ENCODE peak calls at places on chromosomes 16 and 17, in six cellular contexts. M, U, L, X, E and T are unnamed samples.

GRCh38 chr17:48457080-48457836 is 27.2 kb upstream of the SKAP1 start:
- DNase-seq in X (peak), L (peak), U (peak), E (peak), M (peak), T (peak)

GRCh38 chr17:2952174-2952845 is 111.1 kb downstream of the OR1D5 start:
- DNase-seq in M (no peak), U (no peak), E (no peak), L (no peak), X (no peak), T (no peak)

GRCh38 chr17:10447035-10447931 is 22.1 kb downstream of the MYH4 start:
- DNase-seq in M (peak), E (no peak), U (no peak), X (no peak), L (no peak), T (no peak)

GRCh38 chr17:68457168-68457538 is at the start of gene WIPI1:
- DNase-seq in M (peak), E (peak), L (no peak), X (peak), U (peak), T (no peak)

GRCh38 chr17:38867179-38867994 is 2.5 kb upstream of the LASP1 start:
- DNase-seq in X (no peak), E (no peak), L (peak), U (peak), M (peak), T (peak)

GRCh38 chr17:45828171-45829133 is 16.2 kb upstream of the SPPL2C start:
- DNase-seq in U (no peak), X (no peak), E (no peak), L (no peak), M (no peak), T (no peak)

GRCh38 chr16:51416921-51417320 is 265.9 kb upstream of the SALL1 start:
- DNase-seq in U (no peak), E (no peak), X (no peak), M (no peak), L (no peak), T (peak)

GRCh38 chr16:7775072-7775488 is 442.4 kb downstream of the RBFOX1 start:
- DNase-seq in E (no peak), U (no peak), L (no peak), X (no peak), M (no peak), T (no peak)

GRCh38 chr16:66278604-66279262 is 87.8 kb upstream of the CDH5 start:
- DNase-seq in U (no peak), L (no peak), M (no peak), E (no peak), X (no peak), T (no peak)

GRCh38 chr17:72884066-72884465 is 208.4 kb downstream of the SLC39A11 start:
- DNase-seq in E (no peak), U (no peak), L (no peak), M (no peak), X (no peak), T (no peak)

GRCh38 chr17:42803074-42803883 is 4.6 kb downstream of the CNTD1 start:
- DNase-seq in M (no peak), E (no peak), U (no peak), L (no peak), X (no peak), T (no peak)

GRCh38 chr17:40901981-40902862 is 17.2 kb upstream of the KRT20 start:
- DNase-seq in L (no peak), U (no peak), E (no peak), X (no peak), M (peak), T (peak)

GRCh38 chr17:79612468-79613194 is 1.8 kb upstream of the RBFOX3 start:
- DNase-seq in U (no peak), L (no peak), M (peak), E (no peak), X (no peak), T (peak)

GRCh38 chr16:81830845-81831600 is 51.9 kb downstream of the PLCG2 start:
- DNase-seq in L (no peak), M (no peak), E (no peak), U (no peak), X (no peak), T (no peak)

GRCh38 chr16:88412766-88413165 is 30.0 kb downstream of the ZNF469 start:
- DNase-seq in E (no peak), M (no peak), X (no peak), U (no peak), L (no peak), T (no peak)

GRCh38 chr17:75872434-75873351 is 5.7 kb downstream of the TRIM47 start:
- DNase-seq in U (peak), X (peak), L (peak), E (peak), M (peak), T (peak)

GRCh38 chr16:46971271-46971670 is 2.2 kb downstream of the DNAJA2 start:
- DNase-seq in L (no peak), M (no peak), E (no peak), U (no peak), X (no peak), T (no peak)
- H3K4me3 ChIP-seq in L (peak), M (no peak), E (no peak), U (no peak), X (no peak), T (no peak)

DNA sequence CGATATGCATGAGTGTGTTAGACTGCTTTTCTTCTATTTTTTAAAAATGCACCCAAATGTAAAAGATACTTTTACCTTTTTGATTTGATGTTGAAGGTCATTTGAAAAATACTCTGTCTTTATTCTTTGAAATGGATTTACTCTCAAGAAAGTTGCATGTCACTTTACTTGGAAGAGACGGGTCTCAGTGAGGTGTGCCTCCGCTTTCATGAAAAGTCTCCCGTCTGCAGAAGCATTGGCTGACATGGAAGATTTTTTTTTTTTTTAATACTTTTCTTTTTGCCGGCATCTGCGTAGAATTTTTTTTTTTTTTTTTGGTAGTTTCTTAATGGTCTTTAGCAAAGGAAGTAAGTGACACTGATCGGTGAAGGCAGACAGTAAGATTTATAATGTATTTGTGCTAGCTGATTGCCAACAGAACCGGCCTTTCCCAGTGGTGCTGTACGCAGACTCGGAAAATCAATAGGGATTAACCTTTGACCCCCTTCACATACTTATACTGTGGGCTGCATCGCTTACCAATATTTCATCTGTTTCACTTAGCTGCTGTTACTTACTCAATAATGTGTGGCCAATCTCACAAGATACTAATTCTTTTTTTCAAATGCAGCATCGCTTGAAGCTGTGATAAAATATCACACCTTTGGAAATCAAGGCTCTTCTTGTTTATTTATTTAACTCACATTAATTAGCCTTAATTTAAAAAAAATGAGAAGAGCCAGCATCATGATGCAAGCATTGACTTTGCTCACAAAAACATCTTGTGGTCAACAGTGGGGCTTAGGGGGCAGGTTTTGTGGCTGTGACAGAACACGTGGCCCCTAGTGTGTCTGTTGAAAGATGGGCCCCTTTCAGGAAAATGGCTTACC is 383.9 kb downstream of the WWOX start:
- DNase-seq in E (no peak), M (no peak), X (no peak), U (no peak), L (no peak), T (no peak)
- TF ChIP-seq CTCF in E (no peak), M (no peak), X (no peak), U (no peak), L (no peak), T (no peak)

DNA sequence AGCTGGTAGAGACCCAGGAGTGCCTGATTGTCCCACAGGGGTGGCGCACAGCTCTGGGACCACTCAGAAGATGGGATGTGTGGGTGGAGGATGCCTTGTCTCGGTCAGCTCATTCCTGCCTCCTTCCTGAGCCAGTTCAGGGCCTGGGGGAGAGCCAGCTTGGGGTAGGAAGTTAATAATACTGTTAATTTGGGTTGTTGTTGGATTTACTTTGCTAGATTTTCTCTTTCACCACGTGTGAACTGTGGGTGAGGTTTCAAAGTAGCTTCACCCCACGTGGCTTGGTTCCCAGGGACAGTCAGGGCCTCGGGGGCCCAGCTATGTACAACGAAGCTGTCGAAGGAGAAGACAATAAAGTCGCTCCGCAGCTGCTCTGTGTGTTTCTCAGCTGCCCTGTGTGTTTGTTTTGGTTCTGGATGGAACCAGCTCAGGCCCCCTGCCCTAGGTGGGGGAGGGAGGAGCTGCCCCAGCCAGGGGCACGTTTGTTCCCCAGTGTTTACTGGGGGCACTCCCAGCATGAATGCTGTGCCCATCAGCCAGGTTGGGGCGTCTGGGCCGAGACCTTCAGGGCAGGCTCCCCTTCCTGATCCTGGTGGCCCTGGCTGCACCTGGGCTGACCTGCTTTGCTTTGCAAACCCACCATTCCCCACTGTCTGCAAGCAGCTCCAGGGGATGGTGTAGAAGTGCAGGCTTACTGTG is 2.3 kb downstream of the NUDT16L1 start:
- DNase-seq in U (no peak), M (no peak), E (no peak), L (no peak), X (no peak), T (no peak)
- H3K4me3 ChIP-seq in U (no peak), M (no peak), E (no peak), L (peak), X (no peak), T (no peak)

GRCh38 chr17:50135316-50136095 is 5.5 kb upstream of the SAMD14 start:
- DNase-seq in M (no peak), E (no peak), X (no peak), U (no peak), L (no peak), T (no peak)

GRCh38 chr17:50133769-50134099 is 3.8 kb upstream of the SAMD14 start:
- DNase-seq in E (no peak), M (no peak), U (no peak), X (no peak), L (no peak), T (no peak)

GRCh38 chr17:50133028-50133768 is 3.2 kb upstream of the SAMD14 start:
- DNase-seq in X (no peak), E (no peak), L (no peak), U (peak), M (no peak), T (peak)

GRCh38 chr17:50136096-50136687 is 6.2 kb upstream of the SAMD14 start:
- DNase-seq in L (no peak), X (no peak), E (no peak), M (no peak), U (no peak), T (no peak)

GRCh38 chr17:50134206-50135110 is 4.5 kb upstream of the SAMD14 start:
- DNase-seq in U (no peak), E (no peak), X (no peak), M (no peak), L (no peak), T (no peak)
- TF ChIP-seq CTCF in U (no peak), E (no peak), X (no peak), M (no peak), L (no peak), T (no peak)

DNA sequence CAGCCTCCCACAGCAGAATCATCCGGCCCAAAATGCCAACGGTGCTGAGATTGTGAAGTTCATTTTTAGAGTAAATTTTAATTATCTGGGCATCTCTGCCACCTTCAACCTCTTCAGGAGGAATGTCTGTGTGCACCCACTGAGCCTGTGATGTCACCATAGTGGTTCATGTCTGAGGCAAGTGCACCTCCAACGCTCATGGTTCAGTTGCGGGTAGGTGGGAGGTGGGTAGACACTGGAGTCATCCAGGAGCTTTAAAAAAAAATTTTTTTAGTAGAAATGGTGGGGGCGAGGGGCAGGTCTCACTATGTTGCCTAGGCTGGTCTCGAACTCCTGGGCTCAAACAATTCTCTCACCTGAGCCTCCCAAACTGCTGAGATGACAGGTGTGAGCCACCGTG is 1.9 kb downstream of the FLYWCH1 start:
- DNase-seq in X (no peak), M (no peak), E (no peak), L (no peak), U (no peak), T (no peak)
- H3K4me3 ChIP-seq in X (no peak), M (no peak), E (no peak), L (no peak), U (no peak), T (no peak)

GRCh38 chr17:77036841-77037381 is 103.9 kb upstream of the SEC14L1 start:
- DNase-seq in L (peak), X (no peak), U (no peak), E (no peak), M (peak), T (peak)
- TF ChIP-seq CTCF in L (no peak), X (no peak), U (peak), E (no peak), M (no peak), T (no peak)

DNA sequence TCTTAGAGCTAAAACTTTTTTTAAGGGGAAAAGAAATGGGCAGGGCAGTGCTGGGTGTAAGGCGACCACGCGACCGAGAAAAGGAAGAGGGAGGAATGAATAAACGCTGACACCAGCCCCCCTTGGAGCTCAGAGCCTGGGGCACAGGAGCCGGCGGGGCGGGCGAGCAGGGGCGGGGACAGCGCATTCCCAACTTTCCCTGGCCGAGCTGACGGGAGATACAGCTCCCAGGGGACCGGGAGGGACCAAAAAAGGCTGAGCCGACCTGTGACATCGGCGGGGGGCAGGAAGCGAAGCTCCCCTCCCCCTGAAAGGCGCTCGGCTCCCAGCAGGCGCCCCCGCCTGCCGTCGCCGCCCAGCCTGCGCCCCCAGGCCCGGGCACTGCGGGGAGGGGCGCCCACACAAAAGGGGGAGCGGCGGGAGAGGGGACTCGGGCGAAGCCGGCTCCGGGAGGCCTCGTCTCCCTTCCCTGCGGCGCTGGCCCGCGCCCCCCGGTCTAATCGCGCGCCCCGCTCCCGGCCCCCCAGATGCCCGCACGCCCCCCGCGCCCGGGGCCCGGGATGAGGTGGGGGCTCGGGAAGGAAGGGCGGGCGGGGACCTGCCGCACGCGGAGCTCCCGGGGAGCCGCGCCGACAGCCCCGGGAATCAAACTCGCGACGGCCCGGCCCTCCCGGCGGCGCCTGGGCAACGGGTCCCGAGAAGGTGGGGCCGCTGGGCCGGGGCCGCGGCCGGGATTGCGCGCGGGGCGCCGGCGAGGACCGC is 610 bp downstream of the CUEDC1 start:
- DNase-seq in M (peak), U (peak), E (peak), L (peak), X (peak), T (peak)
- H3K4me3 ChIP-seq in M (peak), U (peak), E (peak), L (peak), X (peak), T (peak)

GRCh38 chr16:11972128-11972527 is 4.4 kb upstream of the SNX29 start:
- DNase-seq in M (peak), X (no peak), E (peak), U (no peak), L (no peak), T (peak)
- TF ChIP-seq CTCF in M (no peak), X (no peak), E (peak), U (peak), L (peak), T (peak)

DNA sequence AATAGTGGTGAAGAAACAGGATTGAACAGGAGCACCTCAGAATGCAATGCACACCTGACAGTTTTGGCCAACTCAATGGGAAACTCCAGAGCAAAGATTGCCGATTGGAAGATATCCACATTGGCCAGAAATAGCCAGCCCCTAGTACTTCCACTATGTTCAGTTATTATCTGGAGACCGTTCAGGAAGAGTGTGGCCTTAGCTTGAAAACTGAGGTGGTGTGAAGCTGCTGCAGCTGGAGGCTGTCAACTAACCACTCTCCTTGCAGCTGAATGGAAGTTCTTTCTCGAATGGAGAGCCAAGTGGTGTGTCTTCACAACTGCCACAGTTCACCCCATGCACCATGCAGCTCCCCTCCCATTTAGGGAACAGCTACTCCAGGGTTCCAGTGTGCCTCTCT is 61.9 kb upstream of the DHX40 start:
- DNase-seq in L (no peak), X (no peak), U (no peak), M (no peak), E (no peak), T (no peak)
- H3K4me3 ChIP-seq in L (no peak), X (no peak), U (no peak), M (no peak), E (no peak), T (no peak)